ENCODE peak calls at places on chromosome 15, in five cellular contexts. One of them, this sample, is unnamed.

GRCh38 chr15:100438570-100438969 is 90.2 kb downstream of the CERS3 start:
- DNase-seq in HepG2: no peak
- DNase-seq in K562: no peak
- DNase-seq in HCT116: no peak
- DNase-seq in H1: no peak
- DNase-seq in this sample: no peak

GRCh38 chr15:101159096-101159935 is 92.5 kb downstream of the CHSY1 start:
- DNase-seq in HepG2: no peak
- DNase-seq in K562: no peak
- DNase-seq in HCT116: no peak
- DNase-seq in H1: no peak
- DNase-seq in this sample: no peak

GRCh38 chr15:49382394-49382793 is 40.6 kb upstream of the FGF7 start:
- DNase-seq in HepG2: no peak
- DNase-seq in K562: no peak
- DNase-seq in HCT116: no peak
- DNase-seq in H1: no peak
- DNase-seq in this sample: no peak

GRCh38 chr15:79595995-79596622 is 164.0 kb downstream of the MINAR1 start:
- DNase-seq in HepG2: peak
- DNase-seq in K562: peak
- DNase-seq in HCT116: peak
- DNase-seq in H1: peak
- DNase-seq in this sample: peak

GRCh38 chr15:31615643-31616415 is 289.2 kb downstream of the KLF13 start:
- DNase-seq in HepG2: no peak
- DNase-seq in K562: no peak
- DNase-seq in HCT116: no peak
- DNase-seq in H1: no peak
- DNase-seq in this sample: no peak

GRCh38 chr15:74752486-74753395 is 4.1 kb downstream of the CYP1A2 start:
- DNase-seq in HepG2: no peak
- DNase-seq in K562: no peak
- DNase-seq in HCT116: no peak
- DNase-seq in H1: no peak
- DNase-seq in this sample: peak

GRCh38 chr15:39907216-39907615 is 12.8 kb downstream of the GPR176 start:
- DNase-seq in HepG2: peak
- DNase-seq in K562: no peak
- DNase-seq in HCT116: no peak
- DNase-seq in H1: no peak
- DNase-seq in this sample: no peak

GRCh38 chr15:77980094-77980493 is 97.4 kb downstream of the TBC1D2B start:
- DNase-seq in HepG2: no peak
- DNase-seq in K562: no peak
- DNase-seq in HCT116: no peak
- DNase-seq in H1: no peak
- DNase-seq in this sample: no peak

GRCh38 chr15:95106781-95107180 is 875.4 kb downstream of the MCTP2 start:
- DNase-seq in HepG2: no peak
- DNase-seq in K562: no peak
- DNase-seq in HCT116: no peak
- DNase-seq in H1: no peak
- DNase-seq in this sample: no peak

GRCh38 chr15:44715142-44715796 is 4.0 kb downstream of the B2M start:
- DNase-seq in HepG2: no peak
- DNase-seq in K562: no peak
- DNase-seq in HCT116: no peak
- DNase-seq in H1: no peak
- DNase-seq in this sample: no peak

GRCh38 chr15:101370330-101371024 is 75.4 kb upstream of the SNRPA1 start:
- DNase-seq in HepG2: no peak
- DNase-seq in K562: no peak
- DNase-seq in HCT116: no peak
- DNase-seq in H1: peak
- DNase-seq in this sample: no peak

GRCh38 chr15:51195459-51195858 is 100.8 kb upstream of the TNFAIP8L3 start:
- DNase-seq in HepG2: no peak
- DNase-seq in K562: no peak
- DNase-seq in HCT116: no peak
- DNase-seq in H1: no peak
- DNase-seq in this sample: no peak

GRCh38 chr15:76912430-76912829 is 7.3 kb upstream of the SCAPER start:
- DNase-seq in HepG2: no peak
- DNase-seq in K562: no peak
- DNase-seq in HCT116: no peak
- DNase-seq in H1: no peak
- DNase-seq in this sample: peak

GRCh38 chr15:28918141-28918983 is 32.6 kb downstream of the APBA2 start:
- DNase-seq in HepG2: peak
- DNase-seq in K562: peak
- DNase-seq in HCT116: peak
- DNase-seq in H1: peak
- DNase-seq in this sample: no peak

GRCh38 chr15:100945006-100945405 is 25.8 kb downstream of the LRRK1 start:
- DNase-seq in HepG2: no peak
- DNase-seq in K562: no peak
- DNase-seq in HCT116: no peak
- DNase-seq in H1: no peak
- DNase-seq in this sample: no peak

GRCh38 chr15:71136159-71137137 is 21.2 kb downstream of the THSD4 start:
- DNase-seq in HepG2: no peak
- DNase-seq in K562: no peak
- DNase-seq in HCT116: no peak
- DNase-seq in H1: no peak
- DNase-seq in this sample: peak

GRCh38 chr15:31304074-31304648 is 22.5 kb upstream of the KLF13 start:
- DNase-seq in HepG2: no peak
- DNase-seq in K562: no peak
- DNase-seq in HCT116: no peak
- DNase-seq in H1: peak
- DNase-seq in this sample: no peak

GRCh38 chr15:73822998-73823397 is 50.4 kb upstream of the TBC1D21 start:
- DNase-seq in HepG2: no peak
- DNase-seq in K562: no peak
- DNase-seq in HCT116: no peak
- DNase-seq in H1: no peak
- DNase-seq in this sample: peak

GRCh38 chr15:69400850-69401249 is 13.3 kb upstream of the KIF23 start:
- DNase-seq in HepG2: no peak
- DNase-seq in K562: no peak
- DNase-seq in HCT116: no peak
- DNase-seq in H1: no peak
- DNase-seq in this sample: no peak

GRCh38 chr15:69573815-69574472 is 121.3 kb downstream of the RPLP1 start:
- DNase-seq in HepG2: no peak
- DNase-seq in K562: no peak
- DNase-seq in HCT116: no peak
- DNase-seq in H1: no peak
- DNase-seq in this sample: no peak

GRCh38 chr15:100011235-100011634 is 278.0 kb upstream of the LYSMD4 start:
- DNase-seq in HepG2: no peak
- DNase-seq in K562: no peak
- DNase-seq in HCT116: no peak
- DNase-seq in H1: no peak
- DNase-seq in this sample: no peak

GRCh38 chr15:84864429-84864795 is 20.1 kb upstream of the SLC28A1 start:
- DNase-seq in HepG2: no peak
- DNase-seq in K562: no peak
- DNase-seq in HCT116: no peak
- DNase-seq in H1: no peak
- DNase-seq in this sample: no peak

GRCh38 chr15:99412626-99413025 is 153.2 kb upstream of the MEF2A start:
- DNase-seq in HepG2: no peak
- DNase-seq in K562: no peak
- DNase-seq in HCT116: no peak
- DNase-seq in H1: peak
- DNase-seq in this sample: no peak

GRCh38 chr15:25175033-25175788 is 220.4 kb downstream of the SNRPN start:
- DNase-seq in HepG2: no peak
- DNase-seq in K562: no peak
- DNase-seq in HCT116: no peak
- DNase-seq in H1: no peak
- DNase-seq in this sample: no peak

GRCh38 chr15:62782100-62782791 is 260.3 kb upstream of the TPM1 start:
- DNase-seq in HepG2: peak
- DNase-seq in K562: peak
- DNase-seq in HCT116: peak
- DNase-seq in H1: peak
- DNase-seq in this sample: peak

GRCh38 chr15:87778358-87778757 is 478.2 kb downstream of the NTRK3 start:
- DNase-seq in HepG2: no peak
- DNase-seq in K562: no peak
- DNase-seq in HCT116: no peak
- DNase-seq in H1: no peak
- DNase-seq in this sample: no peak

GRCh38 chr15:80404719-80405553 is 754 bp downstream of the ARNT2 start:
- DNase-seq in HepG2: no peak
- DNase-seq in K562: no peak
- DNase-seq in HCT116: no peak
- DNase-seq in H1: peak
- DNase-seq in this sample: no peak

DNA sequence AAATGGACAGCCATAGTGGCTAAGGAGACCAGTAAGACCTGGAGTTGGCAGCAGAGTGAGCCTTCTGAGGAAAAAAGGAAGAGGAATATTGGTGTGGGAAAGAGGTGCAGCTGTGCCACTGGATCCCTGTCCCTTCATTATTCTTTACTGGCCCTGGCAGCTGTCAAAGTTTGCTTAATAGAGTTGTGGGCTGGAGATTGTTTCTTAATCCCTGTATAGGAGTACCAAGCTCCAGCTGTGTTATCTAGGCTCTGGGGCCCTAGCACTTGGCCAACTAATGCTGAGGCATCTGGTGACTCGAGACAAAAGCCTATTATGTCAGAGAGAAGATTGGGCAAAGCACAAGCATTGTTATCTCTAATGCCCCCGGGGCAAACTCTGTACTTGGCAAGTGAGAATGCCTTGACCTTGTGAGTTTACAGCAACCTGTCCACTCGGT is 61.4 kb downstream of the ZNF609 start:
- DNase-seq in HepG2: peak
- DNase-seq in K562: no peak
- DNase-seq in HCT116: peak
- DNase-seq in H1: no peak
- DNase-seq in this sample: no peak
- TF ChIP-seq JUND in HepG2: no peak
- TF ChIP-seq JUND in K562: no peak
- TF ChIP-seq JUND in HCT116: no peak
- TF ChIP-seq JUND in H1: no peak
- TF ChIP-seq JUND in this sample: no peak

GRCh38 chr15:61685513-61685912 is 374.7 kb downstream of the VPS13C start:
- DNase-seq in HepG2: no peak
- DNase-seq in K562: no peak
- DNase-seq in HCT116: no peak
- DNase-seq in H1: no peak
- DNase-seq in this sample: no peak

GRCh38 chr15:61687651-61688050 is 372.6 kb downstream of the VPS13C start:
- DNase-seq in HepG2: no peak
- DNase-seq in K562: no peak
- DNase-seq in HCT116: no peak
- DNase-seq in H1: no peak
- DNase-seq in this sample: no peak

GRCh38 chr15:61689067-61689466 is 371.2 kb downstream of the VPS13C start:
- DNase-seq in HepG2: no peak
- DNase-seq in K562: no peak
- DNase-seq in HCT116: no peak
- DNase-seq in H1: no peak
- DNase-seq in this sample: no peak

GRCh38 chr15:61685971-61686370 is 374.3 kb downstream of the VPS13C start:
- DNase-seq in HepG2: no peak
- DNase-seq in K562: no peak
- DNase-seq in HCT116: no peak
- DNase-seq in H1: no peak
- DNase-seq in this sample: no peak

GRCh38 chr15:61687124-61687523 is 373.1 kb downstream of the VPS13C start:
- DNase-seq in HepG2: no peak
- DNase-seq in K562: no peak
- DNase-seq in HCT116: no peak
- DNase-seq in H1: no peak
- DNase-seq in this sample: no peak
- TF ChIP-seq JUND in HepG2: no peak
- TF ChIP-seq JUND in K562: no peak
- TF ChIP-seq JUND in HCT116: no peak
- TF ChIP-seq JUND in H1: no peak
- TF ChIP-seq JUND in this sample: no peak

GRCh38 chr15:92077353-92078080 is 224.0 kb downstream of the SLCO3A1 start:
- DNase-seq in HepG2: peak
- DNase-seq in K562: peak
- DNase-seq in HCT116: peak
- DNase-seq in H1: peak
- DNase-seq in this sample: peak
- TF ChIP-seq JUND in HepG2: no peak
- TF ChIP-seq JUND in K562: no peak
- TF ChIP-seq JUND in HCT116: no peak
- TF ChIP-seq JUND in H1: peak
- TF ChIP-seq JUND in this sample: no peak

GRCh38 chr15:33279613-33280205 is 31.1 kb upstream of the RYR3 start:
- DNase-seq in HepG2: no peak
- DNase-seq in K562: no peak
- DNase-seq in HCT116: no peak
- DNase-seq in H1: no peak
- DNase-seq in this sample: no peak
- TF ChIP-seq JUND in HepG2: no peak
- TF ChIP-seq JUND in K562: no peak
- TF ChIP-seq JUND in HCT116: no peak
- TF ChIP-seq JUND in H1: no peak
- TF ChIP-seq JUND in this sample: no peak

DNA sequence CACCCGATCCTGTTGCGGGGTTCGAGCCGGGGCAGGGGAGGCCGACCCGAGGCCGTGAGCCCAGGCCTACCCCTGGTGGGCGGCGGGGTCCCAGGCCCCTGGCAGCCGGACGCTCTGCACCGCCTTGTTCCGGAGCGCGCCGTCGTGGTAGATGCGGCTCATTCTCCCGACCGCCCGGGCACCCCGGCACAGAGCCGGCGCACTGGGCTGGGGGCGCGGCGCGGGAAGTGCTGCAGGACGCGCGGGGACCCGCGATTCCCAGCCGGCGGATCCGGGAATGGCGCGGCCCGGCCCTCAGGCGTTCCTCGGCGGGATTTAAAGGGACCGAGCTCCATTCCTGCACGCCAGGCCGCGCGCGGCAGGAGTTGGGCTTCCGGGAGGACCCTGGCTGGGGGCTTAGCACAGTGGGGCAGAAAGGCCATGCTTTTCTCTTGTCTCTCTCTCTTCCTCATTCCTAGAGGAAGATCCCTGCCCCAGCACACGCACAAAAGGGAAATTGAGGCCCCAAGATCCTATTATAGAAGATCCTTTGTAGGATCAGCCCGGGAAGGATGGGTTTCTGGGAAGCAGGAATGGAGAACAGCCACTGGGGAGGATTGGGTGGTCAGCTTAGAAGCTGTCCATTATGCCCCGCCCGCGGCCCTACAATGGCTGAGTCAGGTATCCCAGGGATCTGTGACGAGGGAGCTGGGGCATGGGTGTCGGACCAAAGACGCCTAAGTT is at the start of gene ARPIN:
- DNase-seq in HepG2: peak
- DNase-seq in K562: no peak
- DNase-seq in HCT116: no peak
- DNase-seq in H1: peak
- DNase-seq in this sample: peak
- TF ChIP-seq JUND in HepG2: no peak
- TF ChIP-seq JUND in K562: no peak
- TF ChIP-seq JUND in HCT116: no peak
- TF ChIP-seq JUND in H1: no peak
- TF ChIP-seq JUND in this sample: no peak